ENCODE peak calls at places on chromosomes 3 and 15, in seven cellular contexts. I is gastroesophageal sphincter, P is lower lobe of right lung, X is mucosa of descending colon, D is T-helper 17 cell, J is right cardiac atrium, F is natural killer cell. L is an unnamed sample.
A peak's percentile ranks its signal among the peaks of the same experiment; 100 is the strongest.

GRCh38 chr3:50624634-50625033 is 7.7 kb downstream of the MAPKAPK3 start:
- ATAC-seq in I (no peak), P (peak; percentile 39), X (peak; percentile 20), D (no peak), J (no peak), F (no peak), L (peak; percentile 66)

GRCh38 chr3:43268636-43269035 is 17.7 kb upstream of the SNRK start:
- ATAC-seq in I (no peak), P (no peak), X (no peak), D (no peak), J (no peak), F (no peak), L (peak; percentile 86)

GRCh38 chr15:91660174-91660649 is 193.3 kb upstream of the SLCO3A1 start:
- ATAC-seq in I (no peak), P (no peak), X (no peak), D (peak; percentile 56), J (no peak), F (peak; percentile 56), L (no peak)

GRCh38 chr15:80580107-80580506 is 115.0 kb upstream of the ABHD17C start:
- ATAC-seq in I (no peak), P (no peak), X (no peak), D (no peak), J (no peak), F (no peak), L (peak; percentile 91)

GRCh38 chr3:179801263-179801662 is 148.4 kb downstream of the USP13 start:
- ATAC-seq in I (no peak), P (no peak), X (no peak), D (no peak), J (no peak), F (no peak), L (peak; percentile 69)

GRCh38 chr3:31409389-31409788 is 123.3 kb upstream of the STT3B start:
- ATAC-seq in I (no peak), P (no peak), X (no peak), D (no peak), J (no peak), F (no peak), L (no peak)

GRCh38 chr3:140236836-140237476 is 302.0 kb downstream of the CLSTN2 start:
- ATAC-seq in I (peak; percentile 41), P (no peak), X (no peak), D (no peak), J (peak; percentile 93), F (no peak), L (no peak)

GRCh38 chr3:134901461-134901860 is 106.4 kb downstream of the EPHB1 start:
- ATAC-seq in I (no peak), P (no peak), X (no peak), D (no peak), J (no peak), F (no peak), L (no peak)

GRCh38 chr15:90184119-90184785 is 16.9 kb upstream of the SEMA4B start:
- ATAC-seq in I (peak; percentile 85), P (peak; percentile 87), X (peak; percentile 85), D (peak; percentile 63), J (peak; percentile 89), F (no peak), L (peak; percentile 80)

GRCh38 chr3:42410362-42410761 is at the start of gene LYZL4:
- ATAC-seq in I (no peak), P (no peak), X (no peak), D (no peak), J (no peak), F (no peak), L (no peak)

GRCh38 chr15:90074023-90074422 is 28.2 kb downstream of the IDH2 start:
- ATAC-seq in I (no peak), P (peak; percentile 45), X (no peak), D (no peak), J (no peak), F (no peak), L (no peak)

GRCh38 chr3:23805228-23805880 is 401 bp upstream of the UBE2E1 start:
- ATAC-seq in I (no peak), P (no peak), X (no peak), D (no peak), J (no peak), F (no peak), L (no peak)

GRCh38 chr15:78790027-78790426 is 21.2 kb downstream of the ADAMTS7 start:
- ATAC-seq in I (no peak), P (peak; percentile 46), X (peak; percentile 28), D (peak; percentile 36), J (peak; percentile 70), F (peak; percentile 15), L (no peak)

GRCh38 chr3:11671648-11672100 is 28.0 kb upstream of the VGLL4 start:
- ATAC-seq in I (peak; percentile 53), P (no peak), X (peak; percentile 85), D (no peak), J (no peak), F (no peak), L (peak; percentile 67)

GRCh38 chr15:33671456-33671855 is 296.8 kb upstream of the CHRM5 start:
- ATAC-seq in I (no peak), P (no peak), X (no peak), D (no peak), J (no peak), F (no peak), L (no peak)

GRCh38 chr15:98983333-98983732 is 24.3 kb downstream of the PGPEP1L start:
- ATAC-seq in I (peak; percentile 93), P (peak; percentile 86), X (peak; percentile 46), D (no peak), J (peak; percentile 88), F (no peak), L (peak; percentile 83)

GRCh38 chr15:29037997-29038700 is 152.4 kb downstream of the APBA2 start:
- ATAC-seq in I (no peak), P (no peak), X (no peak), D (peak; percentile 27), J (no peak), F (peak; percentile 83), L (no peak)

GRCh38 chr3:179421500-179421899 is 29.8 kb downstream of the GNB4 start:
- ATAC-seq in I (peak; percentile 36), P (peak; percentile 23), X (no peak), D (no peak), J (peak; percentile 76), F (no peak), L (peak; percentile 10)

GRCh38 chr15:29540479-29540878 is 270.9 kb upstream of the NSMCE3 start:
- ATAC-seq in I (no peak), P (no peak), X (no peak), D (no peak), J (no peak), F (no peak), L (no peak)

GRCh38 chr3:191376742-191377141 is 46.4 kb upstream of the UTS2B start:
- ATAC-seq in I (no peak), P (no peak), X (peak; percentile 92), D (no peak), J (peak; percentile 49), F (no peak), L (no peak)

GRCh38 chr3:124934577-124934976 is at the start of gene MUC13:
- ATAC-seq in I (no peak), P (no peak), X (peak; percentile 78), D (no peak), J (no peak), F (no peak), L (no peak)

GRCh38 chr3:54443572-54444161 is 321.3 kb downstream of the CACNA2D3 start:
- ATAC-seq in I (no peak), P (no peak), X (no peak), D (no peak), J (no peak), F (no peak), L (peak; percentile 59)

GRCh38 chr3:9669720-9670432 is 20.6 kb downstream of the MTMR14 start:
- ATAC-seq in I (peak; percentile 22), P (peak; percentile 87), X (no peak), D (no peak), J (peak; percentile 80), F (no peak), L (no peak)

GRCh38 chr15:93942140-93942808 is 289.1 kb upstream of the MCTP2 start:
- ATAC-seq in I (no peak), P (no peak), X (peak; percentile 37), D (no peak), J (no peak), F (no peak), L (peak; percentile 82)

GRCh38 chr3:113247664-113248458 is 36.5 kb downstream of the BOC start:
- ATAC-seq in I (peak; percentile 66), P (no peak), X (peak; percentile 28), D (no peak), J (peak; percentile 67), F (no peak), L (no peak)

GRCh38 chr3:50607271-50608091 is 4.1 kb downstream of the CISH start:
- ATAC-seq in I (no peak), P (no peak), X (no peak), D (no peak), J (no peak), F (no peak), L (no peak)

GRCh38 chr15:25062551-25063430 is 108.0 kb downstream of the SNRPN start:
- ATAC-seq in I (no peak), P (no peak), X (no peak), D (no peak), J (no peak), F (no peak), L (no peak)

GRCh38 chr3:112672716-112673506 is 32.0 kb upstream of the CCDC80 start:
- ATAC-seq in I (no peak), P (no peak), X (no peak), D (peak; percentile 24), J (no peak), F (peak; percentile 45), L (no peak)

GRCh38 chr15:50549326-50549725 is 2.9 kb upstream of the USP50 start:
- ATAC-seq in I (no peak), P (no peak), X (no peak), D (no peak), J (no peak), F (no peak), L (no peak)

GRCh38 chr3:35857004-35857403 is 217.7 kb downstream of the ARPP21 start:
- ATAC-seq in I (no peak), P (no peak), X (no peak), D (no peak), J (no peak), F (no peak), L (no peak)

GRCh38 chr15:55257933-55258332 is 31.7 kb downstream of the RAB27A start:
- ATAC-seq in I (no peak), P (no peak), X (peak; percentile 23), D (peak; percentile 20), J (no peak), F (peak; percentile 63), L (no peak)

GRCh38 chr15:66290518-66290917 is 2.9 kb upstream of the DIS3L start:
- ATAC-seq in I (no peak), P (no peak), X (no peak), D (no peak), J (no peak), F (no peak), L (peak; percentile 46)